ENCODE peak calls at places on chromosomes 2 and 18, in eight cellular contexts. One of them, this sample, is unnamed.

GRCh38 chr2:17620280-17620679 is 79.8 kb downstream of the VSNL1 start:
- DNase-seq in AG10803: peak; percentile 34
- DNase-seq in central memory CD4-positive, alpha-beta T cell: no peak
- DNase-seq in bronchial epithelial cell: peak; percentile 76
- DNase-seq in progenitor cell of endocrine pancreas: no peak
- DNase-seq in stimulated activated CD4-positive, alpha-beta T cell treated with anti-CD3 and anti-CD28 coated beads, Interleukin-4, amount 100 ng/mL, for 24 hours: no peak
- DNase-seq in foreskin fibroblast: peak; percentile 35
- DNase-seq in fibroblast of pulmonary artery: peak; percentile 63
- DNase-seq in this sample: no peak

GRCh38 chr2:209771474-209772292 is at the start of gene UNC80:
- DNase-seq in fibroblast of pulmonary artery: peak; percentile 63
- DNase-seq in foreskin fibroblast: peak; percentile 85
- DNase-seq in central memory CD4-positive, alpha-beta T cell: no peak
- DNase-seq in bronchial epithelial cell: peak; percentile 18
- DNase-seq in progenitor cell of endocrine pancreas: peak; percentile 93
- DNase-seq in stimulated activated CD4-positive, alpha-beta T cell treated with anti-CD3 and anti-CD28 coated beads, Interleukin-4, amount 100 ng/mL, for 24 hours: no peak
- DNase-seq in AG10803: peak; percentile 28
- DNase-seq in this sample: peak; percentile 83

GRCh38 chr2:19706332-19706731 is 195.5 kb downstream of the TTC32 start:
- DNase-seq in bronchial epithelial cell: peak; percentile 56
- DNase-seq in central memory CD4-positive, alpha-beta T cell: no peak
- DNase-seq in foreskin fibroblast: no peak
- DNase-seq in stimulated activated CD4-positive, alpha-beta T cell treated with anti-CD3 and anti-CD28 coated beads, Interleukin-4, amount 100 ng/mL, for 24 hours: no peak
- DNase-seq in AG10803: no peak
- DNase-seq in fibroblast of pulmonary artery: peak; percentile 14
- DNase-seq in progenitor cell of endocrine pancreas: no peak
- DNase-seq in this sample: no peak

GRCh38 chr2:159551811-159552210 is 64.5 kb downstream of the BAZ2B start:
- DNase-seq in AG10803: no peak
- DNase-seq in fibroblast of pulmonary artery: no peak
- DNase-seq in progenitor cell of endocrine pancreas: no peak
- DNase-seq in stimulated activated CD4-positive, alpha-beta T cell treated with anti-CD3 and anti-CD28 coated beads, Interleukin-4, amount 100 ng/mL, for 24 hours: no peak
- DNase-seq in central memory CD4-positive, alpha-beta T cell: no peak
- DNase-seq in foreskin fibroblast: no peak
- DNase-seq in bronchial epithelial cell: peak; percentile 33
- DNase-seq in this sample: no peak

GRCh38 chr2:11784310-11784709 is 37.9 kb downstream of the LPIN1 start:
- DNase-seq in stimulated activated CD4-positive, alpha-beta T cell treated with anti-CD3 and anti-CD28 coated beads, Interleukin-4, amount 100 ng/mL, for 24 hours: no peak
- DNase-seq in AG10803: no peak
- DNase-seq in foreskin fibroblast: no peak
- DNase-seq in progenitor cell of endocrine pancreas: no peak
- DNase-seq in central memory CD4-positive, alpha-beta T cell: no peak
- DNase-seq in bronchial epithelial cell: no peak
- DNase-seq in fibroblast of pulmonary artery: no peak
- DNase-seq in this sample: no peak

GRCh38 chr2:18336975-18337374 is 223.5 kb downstream of the RDH14 start:
- DNase-seq in progenitor cell of endocrine pancreas: no peak
- DNase-seq in AG10803: no peak
- DNase-seq in fibroblast of pulmonary artery: no peak
- DNase-seq in foreskin fibroblast: no peak
- DNase-seq in bronchial epithelial cell: peak; percentile 93
- DNase-seq in stimulated activated CD4-positive, alpha-beta T cell treated with anti-CD3 and anti-CD28 coated beads, Interleukin-4, amount 100 ng/mL, for 24 hours: no peak
- DNase-seq in central memory CD4-positive, alpha-beta T cell: no peak
- DNase-seq in this sample: no peak

GRCh38 chr18:5966514-5966913 is 71.2 kb upstream of the TMEM200C start:
- DNase-seq in stimulated activated CD4-positive, alpha-beta T cell treated with anti-CD3 and anti-CD28 coated beads, Interleukin-4, amount 100 ng/mL, for 24 hours: no peak
- DNase-seq in central memory CD4-positive, alpha-beta T cell: no peak
- DNase-seq in foreskin fibroblast: peak; percentile 6
- DNase-seq in fibroblast of pulmonary artery: no peak
- DNase-seq in progenitor cell of endocrine pancreas: no peak
- DNase-seq in bronchial epithelial cell: no peak
- DNase-seq in AG10803: no peak
- DNase-seq in this sample: no peak

GRCh38 chr18:48441405-48441881 is 32.3 kb upstream of the ZBTB7C start:
- DNase-seq in fibroblast of pulmonary artery: peak; percentile 16
- DNase-seq in foreskin fibroblast: peak; percentile 29
- DNase-seq in central memory CD4-positive, alpha-beta T cell: no peak
- DNase-seq in AG10803: no peak
- DNase-seq in stimulated activated CD4-positive, alpha-beta T cell treated with anti-CD3 and anti-CD28 coated beads, Interleukin-4, amount 100 ng/mL, for 24 hours: no peak
- DNase-seq in bronchial epithelial cell: no peak
- DNase-seq in progenitor cell of endocrine pancreas: no peak
- DNase-seq in this sample: no peak

GRCh38 chr2:229974271-229974670 is 52.0 kb downstream of the FBXO36 start:
- DNase-seq in stimulated activated CD4-positive, alpha-beta T cell treated with anti-CD3 and anti-CD28 coated beads, Interleukin-4, amount 100 ng/mL, for 24 hours: no peak
- DNase-seq in central memory CD4-positive, alpha-beta T cell: no peak
- DNase-seq in bronchial epithelial cell: peak; percentile 24
- DNase-seq in progenitor cell of endocrine pancreas: no peak
- DNase-seq in fibroblast of pulmonary artery: peak; percentile 89
- DNase-seq in AG10803: peak; percentile 95
- DNase-seq in foreskin fibroblast: peak; percentile 76
- DNase-seq in this sample: peak; percentile 55

GRCh38 chr2:37005118-37005868 is 39.0 kb upstream of the STRN start:
- DNase-seq in bronchial epithelial cell: peak; percentile 60
- DNase-seq in foreskin fibroblast: peak; percentile 19
- DNase-seq in AG10803: peak; percentile 5
- DNase-seq in stimulated activated CD4-positive, alpha-beta T cell treated with anti-CD3 and anti-CD28 coated beads, Interleukin-4, amount 100 ng/mL, for 24 hours: peak; percentile 14
- DNase-seq in central memory CD4-positive, alpha-beta T cell: peak; percentile 18
- DNase-seq in progenitor cell of endocrine pancreas: no peak
- DNase-seq in fibroblast of pulmonary artery: peak; percentile 48
- DNase-seq in this sample: peak; percentile 78

GRCh38 chr2:199684168-199684567 is 166.8 kb downstream of the FTCDNL1 start:
- DNase-seq in AG10803: no peak
- DNase-seq in bronchial epithelial cell: no peak
- DNase-seq in stimulated activated CD4-positive, alpha-beta T cell treated with anti-CD3 and anti-CD28 coated beads, Interleukin-4, amount 100 ng/mL, for 24 hours: no peak
- DNase-seq in foreskin fibroblast: no peak
- DNase-seq in fibroblast of pulmonary artery: no peak
- DNase-seq in central memory CD4-positive, alpha-beta T cell: no peak
- DNase-seq in progenitor cell of endocrine pancreas: no peak
- DNase-seq in this sample: no peak

GRCh38 chr2:65204461-65205230 is 23.0 kb upstream of the ACTR2 start:
- DNase-seq in AG10803: peak; percentile 60
- DNase-seq in fibroblast of pulmonary artery: no peak
- DNase-seq in central memory CD4-positive, alpha-beta T cell: peak; percentile 37
- DNase-seq in bronchial epithelial cell: no peak
- DNase-seq in foreskin fibroblast: no peak
- DNase-seq in stimulated activated CD4-positive, alpha-beta T cell treated with anti-CD3 and anti-CD28 coated beads, Interleukin-4, amount 100 ng/mL, for 24 hours: no peak
- DNase-seq in progenitor cell of endocrine pancreas: no peak
- DNase-seq in this sample: no peak

GRCh38 chr2:174074831-174075230 is 109.7 kb upstream of the SP3 start:
- DNase-seq in AG10803: no peak
- DNase-seq in central memory CD4-positive, alpha-beta T cell: no peak
- DNase-seq in stimulated activated CD4-positive, alpha-beta T cell treated with anti-CD3 and anti-CD28 coated beads, Interleukin-4, amount 100 ng/mL, for 24 hours: no peak
- DNase-seq in foreskin fibroblast: no peak
- DNase-seq in fibroblast of pulmonary artery: no peak
- DNase-seq in bronchial epithelial cell: no peak
- DNase-seq in progenitor cell of endocrine pancreas: no peak
- DNase-seq in this sample: no peak

GRCh38 chr2:237572742-237573101 is 6.3 kb downstream of the PRLH start:
- DNase-seq in AG10803: no peak
- DNase-seq in foreskin fibroblast: no peak
- DNase-seq in fibroblast of pulmonary artery: no peak
- DNase-seq in central memory CD4-positive, alpha-beta T cell: no peak
- DNase-seq in bronchial epithelial cell: no peak
- DNase-seq in stimulated activated CD4-positive, alpha-beta T cell treated with anti-CD3 and anti-CD28 coated beads, Interleukin-4, amount 100 ng/mL, for 24 hours: no peak
- DNase-seq in progenitor cell of endocrine pancreas: no peak
- DNase-seq in this sample: no peak

GRCh38 chr2:240277073-240277806 is 136.8 kb upstream of the OTOS start:
- DNase-seq in foreskin fibroblast: peak; percentile 80
- DNase-seq in stimulated activated CD4-positive, alpha-beta T cell treated with anti-CD3 and anti-CD28 coated beads, Interleukin-4, amount 100 ng/mL, for 24 hours: no peak
- DNase-seq in fibroblast of pulmonary artery: peak; percentile 72
- DNase-seq in progenitor cell of endocrine pancreas: no peak
- DNase-seq in central memory CD4-positive, alpha-beta T cell: no peak
- DNase-seq in AG10803: peak; percentile 53
- DNase-seq in bronchial epithelial cell: peak; percentile 72
- DNase-seq in this sample: no peak

GRCh38 chr18:6414118-6414722 is 491 bp downstream of the L3MBTL4 start:
- DNase-seq in foreskin fibroblast: peak; percentile 41
- DNase-seq in central memory CD4-positive, alpha-beta T cell: no peak
- DNase-seq in fibroblast of pulmonary artery: no peak
- DNase-seq in progenitor cell of endocrine pancreas: peak; percentile 29
- DNase-seq in stimulated activated CD4-positive, alpha-beta T cell treated with anti-CD3 and anti-CD28 coated beads, Interleukin-4, amount 100 ng/mL, for 24 hours: peak; percentile 5
- DNase-seq in bronchial epithelial cell: no peak
- DNase-seq in AG10803: no peak
- DNase-seq in this sample: peak; percentile 42

GRCh38 chr2:167471332-167471731 is 583.1 kb downstream of the XIRP2 start:
- DNase-seq in fibroblast of pulmonary artery: no peak
- DNase-seq in stimulated activated CD4-positive, alpha-beta T cell treated with anti-CD3 and anti-CD28 coated beads, Interleukin-4, amount 100 ng/mL, for 24 hours: no peak
- DNase-seq in bronchial epithelial cell: no peak
- DNase-seq in AG10803: no peak
- DNase-seq in foreskin fibroblast: no peak
- DNase-seq in central memory CD4-positive, alpha-beta T cell: no peak
- DNase-seq in progenitor cell of endocrine pancreas: no peak
- DNase-seq in this sample: no peak

GRCh38 chr2:160380613-160381012 is 113.0 kb downstream of the RBMS1 start:
- DNase-seq in progenitor cell of endocrine pancreas: no peak
- DNase-seq in stimulated activated CD4-positive, alpha-beta T cell treated with anti-CD3 and anti-CD28 coated beads, Interleukin-4, amount 100 ng/mL, for 24 hours: no peak
- DNase-seq in AG10803: no peak
- DNase-seq in fibroblast of pulmonary artery: no peak
- DNase-seq in bronchial epithelial cell: no peak
- DNase-seq in foreskin fibroblast: no peak
- DNase-seq in central memory CD4-positive, alpha-beta T cell: no peak
- DNase-seq in this sample: no peak

GRCh38 chr18:62164296-62164695 is 22.6 kb downstream of the PIGN start:
- DNase-seq in bronchial epithelial cell: no peak
- DNase-seq in fibroblast of pulmonary artery: no peak
- DNase-seq in stimulated activated CD4-positive, alpha-beta T cell treated with anti-CD3 and anti-CD28 coated beads, Interleukin-4, amount 100 ng/mL, for 24 hours: no peak
- DNase-seq in foreskin fibroblast: no peak
- DNase-seq in AG10803: no peak
- DNase-seq in central memory CD4-positive, alpha-beta T cell: no peak
- DNase-seq in progenitor cell of endocrine pancreas: no peak
- DNase-seq in this sample: no peak

GRCh38 chr18:76490701-76491171 is 4.3 kb downstream of the ZNF516 start:
- DNase-seq in fibroblast of pulmonary artery: peak; percentile 33
- DNase-seq in foreskin fibroblast: peak; percentile 52
- DNase-seq in AG10803: no peak
- DNase-seq in stimulated activated CD4-positive, alpha-beta T cell treated with anti-CD3 and anti-CD28 coated beads, Interleukin-4, amount 100 ng/mL, for 24 hours: peak; percentile 41
- DNase-seq in progenitor cell of endocrine pancreas: peak; percentile 39
- DNase-seq in central memory CD4-positive, alpha-beta T cell: peak; percentile 55
- DNase-seq in bronchial epithelial cell: peak; percentile 41
- DNase-seq in this sample: peak; percentile 43

GRCh38 chr2:88809216-88809615 is 117.7 kb downstream of the RPIA start:
- DNase-seq in central memory CD4-positive, alpha-beta T cell: no peak
- DNase-seq in foreskin fibroblast: no peak
- DNase-seq in stimulated activated CD4-positive, alpha-beta T cell treated with anti-CD3 and anti-CD28 coated beads, Interleukin-4, amount 100 ng/mL, for 24 hours: no peak
- DNase-seq in AG10803: no peak
- DNase-seq in bronchial epithelial cell: no peak
- DNase-seq in fibroblast of pulmonary artery: no peak
- DNase-seq in progenitor cell of endocrine pancreas: no peak
- DNase-seq in this sample: no peak

GRCh38 chr2:169933124-169933711 is 106.0 kb downstream of the UBR3 start:
- DNase-seq in foreskin fibroblast: peak; percentile 32
- DNase-seq in bronchial epithelial cell: peak; percentile 54
- DNase-seq in central memory CD4-positive, alpha-beta T cell: no peak
- DNase-seq in AG10803: peak; percentile 56
- DNase-seq in stimulated activated CD4-positive, alpha-beta T cell treated with anti-CD3 and anti-CD28 coated beads, Interleukin-4, amount 100 ng/mL, for 24 hours: no peak
- DNase-seq in progenitor cell of endocrine pancreas: no peak
- DNase-seq in fibroblast of pulmonary artery: peak; percentile 62
- DNase-seq in this sample: peak; percentile 26

GRCh38 chr18:33805592-33805991 is 227.6 kb downstream of the ASXL3 start:
- DNase-seq in stimulated activated CD4-positive, alpha-beta T cell treated with anti-CD3 and anti-CD28 coated beads, Interleukin-4, amount 100 ng/mL, for 24 hours: no peak
- DNase-seq in foreskin fibroblast: no peak
- DNase-seq in progenitor cell of endocrine pancreas: no peak
- DNase-seq in fibroblast of pulmonary artery: no peak
- DNase-seq in central memory CD4-positive, alpha-beta T cell: no peak
- DNase-seq in AG10803: no peak
- DNase-seq in bronchial epithelial cell: no peak
- DNase-seq in this sample: no peak

GRCh38 chr2:43123056-43123455 is 103.3 kb downstream of the ZFP36L2 start:
- DNase-seq in bronchial epithelial cell: no peak
- DNase-seq in AG10803: peak; percentile 55
- DNase-seq in central memory CD4-positive, alpha-beta T cell: no peak
- DNase-seq in foreskin fibroblast: peak; percentile 52
- DNase-seq in stimulated activated CD4-positive, alpha-beta T cell treated with anti-CD3 and anti-CD28 coated beads, Interleukin-4, amount 100 ng/mL, for 24 hours: no peak
- DNase-seq in progenitor cell of endocrine pancreas: no peak
- DNase-seq in fibroblast of pulmonary artery: no peak
- DNase-seq in this sample: no peak

GRCh38 chr18:71597219-71597618 is 946.9 kb downstream of the CBLN2 start:
- DNase-seq in central memory CD4-positive, alpha-beta T cell: no peak
- DNase-seq in fibroblast of pulmonary artery: peak; percentile 11
- DNase-seq in stimulated activated CD4-positive, alpha-beta T cell treated with anti-CD3 and anti-CD28 coated beads, Interleukin-4, amount 100 ng/mL, for 24 hours: no peak
- DNase-seq in bronchial epithelial cell: no peak
- DNase-seq in progenitor cell of endocrine pancreas: no peak
- DNase-seq in foreskin fibroblast: no peak
- DNase-seq in AG10803: no peak
- DNase-seq in this sample: no peak

GRCh38 chr18:58998421-58999203 is 133.9 kb downstream of the ZNF532 start:
- DNase-seq in bronchial epithelial cell: peak; percentile 74
- DNase-seq in fibroblast of pulmonary artery: peak; percentile 90
- DNase-seq in central memory CD4-positive, alpha-beta T cell: no peak
- DNase-seq in progenitor cell of endocrine pancreas: no peak
- DNase-seq in stimulated activated CD4-positive, alpha-beta T cell treated with anti-CD3 and anti-CD28 coated beads, Interleukin-4, amount 100 ng/mL, for 24 hours: no peak
- DNase-seq in foreskin fibroblast: peak; percentile 83
- DNase-seq in AG10803: peak; percentile 86
- DNase-seq in this sample: peak; percentile 21

GRCh38 chr2:152241956-152242355 is 66.4 kb upstream of the STAM2 start:
- DNase-seq in foreskin fibroblast: no peak
- DNase-seq in stimulated activated CD4-positive, alpha-beta T cell treated with anti-CD3 and anti-CD28 coated beads, Interleukin-4, amount 100 ng/mL, for 24 hours: no peak
- DNase-seq in bronchial epithelial cell: peak; percentile 89
- DNase-seq in fibroblast of pulmonary artery: no peak
- DNase-seq in progenitor cell of endocrine pancreas: no peak
- DNase-seq in central memory CD4-positive, alpha-beta T cell: no peak
- DNase-seq in AG10803: no peak
- DNase-seq in this sample: no peak

GRCh38 chr18:33369711-33370449 is 70.6 kb downstream of the CCDC178 start:
- DNase-seq in AG10803: no peak
- DNase-seq in progenitor cell of endocrine pancreas: no peak
- DNase-seq in stimulated activated CD4-positive, alpha-beta T cell treated with anti-CD3 and anti-CD28 coated beads, Interleukin-4, amount 100 ng/mL, for 24 hours: no peak
- DNase-seq in fibroblast of pulmonary artery: no peak
- DNase-seq in central memory CD4-positive, alpha-beta T cell: no peak
- DNase-seq in bronchial epithelial cell: peak; percentile 80
- DNase-seq in foreskin fibroblast: no peak
- DNase-seq in this sample: no peak

GRCh38 chr2:9099341-9099751 is 95.9 kb upstream of the MBOAT2 start:
- DNase-seq in progenitor cell of endocrine pancreas: no peak
- DNase-seq in foreskin fibroblast: no peak
- DNase-seq in fibroblast of pulmonary artery: no peak
- DNase-seq in bronchial epithelial cell: no peak
- DNase-seq in stimulated activated CD4-positive, alpha-beta T cell treated with anti-CD3 and anti-CD28 coated beads, Interleukin-4, amount 100 ng/mL, for 24 hours: peak; percentile 10
- DNase-seq in central memory CD4-positive, alpha-beta T cell: no peak
- DNase-seq in AG10803: no peak
- DNase-seq in this sample: no peak

GRCh38 chr18:26479686-26480079 is 68.7 kb downstream of the KCTD1 start:
- DNase-seq in bronchial epithelial cell: no peak
- DNase-seq in fibroblast of pulmonary artery: no peak
- DNase-seq in foreskin fibroblast: no peak
- DNase-seq in central memory CD4-positive, alpha-beta T cell: no peak
- DNase-seq in progenitor cell of endocrine pancreas: no peak
- DNase-seq in AG10803: peak; percentile 76
- DNase-seq in stimulated activated CD4-positive, alpha-beta T cell treated with anti-CD3 and anti-CD28 coated beads, Interleukin-4, amount 100 ng/mL, for 24 hours: no peak
- DNase-seq in this sample: no peak

GRCh38 chr2:207341816-207342215 is 176.1 kb upstream of the KLF7 start:
- DNase-seq in bronchial epithelial cell: no peak
- DNase-seq in central memory CD4-positive, alpha-beta T cell: no peak
- DNase-seq in AG10803: no peak
- DNase-seq in progenitor cell of endocrine pancreas: no peak
- DNase-seq in stimulated activated CD4-positive, alpha-beta T cell treated with anti-CD3 and anti-CD28 coated beads, Interleukin-4, amount 100 ng/mL, for 24 hours: no peak
- DNase-seq in foreskin fibroblast: no peak
- DNase-seq in fibroblast of pulmonary artery: no peak
- DNase-seq in this sample: peak; percentile 82

GRCh38 chr2:10329880-10330699 is 27.4 kb downstream of the HPCAL1 start:
- DNase-seq in fibroblast of pulmonary artery: peak; percentile 28
- DNase-seq in bronchial epithelial cell: peak; percentile 10
- DNase-seq in stimulated activated CD4-positive, alpha-beta T cell treated with anti-CD3 and anti-CD28 coated beads, Interleukin-4, amount 100 ng/mL, for 24 hours: peak; percentile 26
- DNase-seq in foreskin fibroblast: peak; percentile 71
- DNase-seq in central memory CD4-positive, alpha-beta T cell: peak; percentile 68
- DNase-seq in progenitor cell of endocrine pancreas: no peak
- DNase-seq in AG10803: peak; percentile 53
- DNase-seq in this sample: peak; percentile 65

GRCh38 chr18:8091042-8091441 is 518.2 kb upstream of the RAB12 start:
- DNase-seq in central memory CD4-positive, alpha-beta T cell: no peak
- DNase-seq in progenitor cell of endocrine pancreas: no peak
- DNase-seq in foreskin fibroblast: peak; percentile 54
- DNase-seq in fibroblast of pulmonary artery: peak; percentile 37
- DNase-seq in stimulated activated CD4-positive, alpha-beta T cell treated with anti-CD3 and anti-CD28 coated beads, Interleukin-4, amount 100 ng/mL, for 24 hours: no peak
- DNase-seq in bronchial epithelial cell: no peak
- DNase-seq in AG10803: peak; percentile 32
- DNase-seq in this sample: no peak

GRCh38 chr2:84969511-84970265 is 1.3 kb upstream of the KCMF1 start:
- DNase-seq in fibroblast of pulmonary artery: peak; percentile 38
- DNase-seq in bronchial epithelial cell: peak; percentile 32
- DNase-seq in progenitor cell of endocrine pancreas: no peak
- DNase-seq in stimulated activated CD4-positive, alpha-beta T cell treated with anti-CD3 and anti-CD28 coated beads, Interleukin-4, amount 100 ng/mL, for 24 hours: peak; percentile 44
- DNase-seq in central memory CD4-positive, alpha-beta T cell: peak; percentile 49
- DNase-seq in AG10803: peak; percentile 40
- DNase-seq in foreskin fibroblast: peak; percentile 46
- DNase-seq in this sample: peak; percentile 53